ENCODE peak calls at places on chromosomes 4 and X, in nine cellular contexts. L is choroid plexus epithelial cell; E is left lung; J is BJ; Y is HCT116; D is AG04449; K is CD8-positive, alpha-beta T cell; G is mucosa of descending colon; W is kidney epithelial cell. S is an unnamed sample.

GRCh38 chrX:148958896-148959295 is 458.5 kb downstream of the AFF2 start:
- DNase-seq in L (no peak), E (no peak), J (no peak), Y (no peak), D (no peak), K (no peak), G (no peak), W (no peak), S (no peak)

GRCh38 chr4:19438228-19438627 is 813.5 kb upstream of the SLIT2 start:
- DNase-seq in L (peak), E (no peak), J (no peak), Y (no peak), D (peak), K (no peak), G (no peak), W (no peak), S (no peak)

GRCh38 chrX:37666516-37666915 is 19.1 kb upstream of the XK start:
- DNase-seq in L (peak), E (no peak), J (no peak), Y (no peak), D (no peak), K (no peak), G (no peak), W (no peak), S (no peak)

GRCh38 chr4:10173754-10174749 is 57.5 kb upstream of the WDR1 start:
- DNase-seq in L (no peak), E (peak), J (no peak), Y (no peak), D (no peak), K (no peak), G (no peak), W (no peak), S (no peak)

GRCh38 chrX:124829930-124830329 is 483.6 kb downstream of the SH2D1A start:
- DNase-seq in L (no peak), E (no peak), J (no peak), Y (no peak), D (no peak), K (no peak), G (no peak), W (no peak), S (no peak)

GRCh38 chr4:174526731-174527130 is 4.4 kb upstream of the HPGD start:
- DNase-seq in L (no peak), E (no peak), J (no peak), Y (no peak), D (no peak), K (no peak), G (no peak), W (no peak), S (no peak)

GRCh38 chrX:111955916-111956315 is 79.9 kb downstream of the TRPC5OS start:
- DNase-seq in L (no peak), E (no peak), J (no peak), Y (no peak), D (no peak), K (no peak), G (no peak), W (no peak), S (no peak)

GRCh38 chrX:150362599-150363481 is at the start of gene MAMLD1:
- DNase-seq in L (peak), E (peak), J (no peak), Y (peak), D (no peak), K (peak), G (peak), W (no peak), S (peak)

GRCh38 chrX:125131146-125131545 is 188.5 kb upstream of the TEX13C start:
- DNase-seq in L (no peak), E (no peak), J (no peak), Y (no peak), D (no peak), K (no peak), G (no peak), W (no peak), S (no peak)

GRCh38 chr4:8291701-8292387 is 22.3 kb downstream of the HTRA3 start:
- DNase-seq in L (no peak), E (peak), J (no peak), Y (no peak), D (no peak), K (no peak), G (peak), W (no peak), S (no peak)

GRCh38 chr4:47468686-47469365 is 5.3 kb upstream of the COMMD8 start:
- DNase-seq in L (peak), E (no peak), J (no peak), Y (no peak), D (no peak), K (no peak), G (no peak), W (no peak), S (peak)

GRCh38 chr4:8522160-8523120 is 57.8 kb upstream of the GPR78 start:
- DNase-seq in L (no peak), E (no peak), J (no peak), Y (no peak), D (no peak), K (no peak), G (no peak), W (no peak), S (no peak)

GRCh38 chrX:69102805-69103204 is 62.4 kb downstream of the PJA1 start:
- DNase-seq in L (peak), E (no peak), J (no peak), Y (no peak), D (no peak), K (no peak), G (no peak), W (no peak), S (no peak)

GRCh38 chr4:169018406-169018805 is 8.4 kb upstream of the CBR4 start:
- DNase-seq in L (no peak), E (no peak), J (no peak), Y (no peak), D (no peak), K (no peak), G (no peak), W (no peak), S (no peak)

GRCh38 chrX:19646298-19646697 is 131.0 kb upstream of the MAP3K15 start:
- DNase-seq in L (no peak), E (no peak), J (no peak), Y (no peak), D (no peak), K (no peak), G (no peak), W (no peak), S (no peak)

GRCh38 chr4:185730849-185731608 is 81.0 kb downstream of the SORBS2 start:
- DNase-seq in L (peak), E (no peak), J (no peak), Y (no peak), D (no peak), K (no peak), G (no peak), W (no peak), S (no peak)

GRCh38 chr4:31701256-31701655 is 981.1 kb downstream of the PCDH7 start:
- DNase-seq in L (no peak), E (no peak), J (no peak), Y (no peak), D (no peak), K (no peak), G (no peak), W (no peak), S (no peak)

GRCh38 chr4:31702291-31702690 is 982.1 kb downstream of the PCDH7 start:
- DNase-seq in L (peak), E (no peak), J (no peak), Y (no peak), D (no peak), K (no peak), G (no peak), W (no peak), S (peak)
- TF ChIP-seq CTCF in L (no peak), E (no peak), J (no peak), Y (no peak), D (no peak), K (no peak), G (no peak), W (no peak), S (no peak)

DNA sequence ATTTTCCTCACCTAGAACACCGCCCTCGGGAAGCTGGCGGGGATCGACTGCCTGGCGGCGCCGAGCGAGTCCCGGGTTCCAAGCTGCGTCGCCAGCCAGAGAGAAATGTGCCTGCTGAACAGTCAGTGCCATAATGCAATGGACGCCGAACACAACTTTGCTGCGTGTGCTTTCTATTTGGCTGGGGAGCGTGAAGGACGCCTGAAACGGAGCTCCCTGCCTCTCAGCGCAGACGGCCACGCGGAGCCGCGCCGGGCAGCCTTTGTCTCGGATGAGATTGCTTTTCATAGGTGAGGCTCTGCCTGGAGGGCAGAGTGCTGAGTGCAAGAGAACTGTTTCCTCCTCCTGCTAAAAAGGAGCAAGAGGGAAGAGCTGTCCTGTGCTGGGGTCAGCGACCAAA is 107.7 kb upstream of the BCOR start:
- DNase-seq in L (no peak), E (no peak), J (no peak), Y (no peak), D (no peak), K (no peak), G (peak), W (no peak), S (no peak)
- H3K4me3 ChIP-seq in L (no peak), E (no peak), J (no peak), Y (no peak), D (no peak), K (no peak), G (no peak), W (no peak), S (no peak)

DNA sequence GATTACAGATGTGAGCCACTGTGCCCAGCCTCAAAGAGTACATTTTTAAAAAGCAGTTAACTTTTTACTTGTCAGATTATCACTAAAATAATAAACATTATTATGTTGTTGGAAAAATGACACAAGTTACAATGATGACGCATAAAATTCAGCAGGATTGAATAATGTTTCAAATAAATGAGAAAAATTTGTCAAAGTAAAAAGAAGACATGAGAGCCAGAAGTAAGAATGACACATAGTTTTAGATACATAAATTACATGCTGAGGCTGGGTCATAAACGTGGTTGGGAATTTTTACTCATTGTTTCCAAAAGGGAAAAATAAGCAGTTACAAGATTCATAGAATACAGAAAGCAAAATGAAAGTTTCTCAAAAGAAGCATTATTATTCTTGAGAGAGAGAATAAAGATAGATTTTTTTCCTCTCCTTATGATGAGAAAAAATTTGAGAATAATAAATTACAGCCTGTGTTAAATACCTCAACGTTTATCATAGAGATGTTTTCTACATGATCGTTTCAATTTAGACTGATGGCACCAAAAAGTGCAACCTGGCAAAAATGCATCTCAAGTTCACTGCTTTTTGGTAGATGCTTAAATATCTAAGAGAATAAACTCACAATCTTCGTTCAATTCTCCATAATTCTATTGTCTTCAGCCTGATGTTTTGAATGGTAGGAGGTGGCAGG is 40.4 kb downstream of the GUCY1B1 start:
- DNase-seq in L (no peak), E (no peak), J (no peak), Y (no peak), D (no peak), K (no peak), G (no peak), W (no peak), S (no peak)
- TF ChIP-seq CTCF in L (no peak), E (no peak), J (no peak), Y (no peak), D (no peak), K (no peak), G (no peak), W (no peak), S (no peak)

GRCh38 chrX:97740044-97740443 is 856.3 kb downstream of the RPA4 start:
- DNase-seq in L (no peak), E (no peak), J (no peak), Y (no peak), D (no peak), K (no peak), G (no peak), W (no peak), S (no peak)
- H3K4me3 ChIP-seq in L (no peak), E (no peak), J (no peak), Y (no peak), D (no peak), K (no peak), G (no peak), W (no peak), S (no peak)

DNA sequence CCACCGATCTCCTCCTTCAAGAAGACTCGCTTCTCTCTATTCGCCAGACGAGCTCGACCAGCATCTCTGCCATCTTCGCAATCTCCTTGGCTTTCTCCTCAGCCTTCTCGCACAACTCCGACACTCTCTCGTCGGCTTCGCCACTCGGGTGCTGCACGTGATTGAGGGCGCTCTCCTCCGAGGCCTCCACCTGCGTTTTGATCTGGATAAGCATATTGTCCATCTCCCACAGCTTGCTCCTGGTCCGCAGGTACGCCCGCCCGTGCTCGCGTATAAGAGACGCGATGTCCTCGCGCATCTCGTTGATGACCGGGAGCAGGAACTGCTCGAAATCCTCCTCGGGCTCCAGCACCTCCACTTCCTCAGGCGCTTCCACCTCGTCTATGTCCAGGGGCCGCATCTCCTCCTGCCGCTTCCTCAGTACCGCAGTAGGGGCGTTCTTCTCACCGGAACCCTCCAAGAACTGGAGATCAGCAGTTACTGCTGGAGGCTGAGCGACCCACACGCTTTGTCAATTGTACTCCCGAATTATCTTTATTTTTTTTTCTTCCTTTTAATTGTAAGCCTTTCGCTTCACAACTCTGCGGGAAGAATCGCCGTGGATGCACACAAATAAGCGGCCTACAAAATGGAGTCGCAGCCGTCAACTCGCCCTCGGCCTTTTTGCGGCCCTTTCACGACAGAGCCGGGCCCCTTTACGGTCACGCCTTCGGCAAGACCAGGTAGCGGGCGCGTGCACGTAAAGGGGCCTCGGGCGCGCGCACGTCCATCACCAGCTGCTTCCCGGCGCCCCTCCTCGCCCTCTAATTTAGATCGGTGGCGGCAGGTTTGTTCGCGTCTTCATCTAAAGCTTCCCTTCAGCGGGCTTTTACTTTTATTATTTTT is at the start of gene MRFAP1L1:
- DNase-seq in L (peak), E (peak), J (peak), Y (peak), D (peak), K (peak), G (peak), W (peak), S (peak)
- TF ChIP-seq CTCF in L (peak), E (no peak), J (peak), Y (no peak), D (peak), K (no peak), G (no peak), W (no peak), S (no peak)

GRCh38 chr4:102318526-102318925 is 26.8 kb downstream of the SLC39A8 start:
- DNase-seq in L (no peak), E (peak), J (no peak), Y (no peak), D (no peak), K (no peak), G (peak), W (no peak), S (no peak)

GRCh38 chr4:102317459-102317858 is 27.8 kb downstream of the SLC39A8 start:
- DNase-seq in L (no peak), E (no peak), J (no peak), Y (no peak), D (no peak), K (no peak), G (no peak), W (no peak), S (no peak)

GRCh38 chr4:102321260-102321991 is 23.9 kb downstream of the SLC39A8 start:
- DNase-seq in L (no peak), E (no peak), J (no peak), Y (no peak), D (no peak), K (no peak), G (no peak), W (no peak), S (no peak)

GRCh38 chr4:102318105-102318504 is 27.2 kb downstream of the SLC39A8 start:
- DNase-seq in L (no peak), E (no peak), J (no peak), Y (no peak), D (no peak), K (no peak), G (no peak), W (no peak), S (no peak)

GRCh38 chr4:102319594-102319993 is 25.7 kb downstream of the SLC39A8 start:
- DNase-seq in L (no peak), E (no peak), J (no peak), Y (no peak), D (no peak), K (no peak), G (no peak), W (no peak), S (no peak)
- H3K4me3 ChIP-seq in L (no peak), E (no peak), J (no peak), Y (no peak), D (no peak), K (no peak), G (no peak), W (no peak), S (no peak)

DNA sequence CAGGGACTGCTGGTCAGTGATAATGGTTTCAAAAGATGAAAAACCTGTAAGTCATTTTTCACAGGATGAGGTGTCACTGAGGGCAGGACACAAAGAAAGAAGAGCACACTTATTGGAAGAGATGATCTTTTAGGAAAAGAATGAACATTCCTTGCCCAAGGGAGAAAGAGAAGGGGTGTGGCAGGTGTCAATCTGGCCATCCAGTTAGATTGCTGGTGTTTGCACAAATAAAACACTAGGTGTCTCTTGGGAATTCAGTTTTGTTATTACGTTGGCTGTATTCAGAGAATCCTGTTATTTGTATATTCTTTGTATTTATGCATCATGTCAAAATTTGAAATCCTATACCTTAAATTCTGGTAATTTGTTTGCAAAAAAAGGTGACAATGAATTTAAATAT is 244.4 kb downstream of the GPAT3 start:
- DNase-seq in L (no peak), E (no peak), J (no peak), Y (no peak), D (no peak), K (no peak), G (no peak), W (no peak), S (no peak)
- TF ChIP-seq CTCF in L (peak), E (no peak), J (no peak), Y (peak), D (no peak), K (no peak), G (no peak), W (no peak), S (no peak)

S was measured in AG09309.